ENCODE peak calls at places on chromosome 2, in six cellular contexts. T is thoracic aorta, E is SK-N-SH, G is suprapubic skin, U is GM12864, K is BJ. B is an unnamed sample.

GRCh38 chr2:162217596-162217995 is 25.6 kb downstream of the FAP start:
- DNase-seq in K (peak; percentile 26), U (no peak), G (no peak), T (no peak), E (peak; percentile 8), B (no peak)

GRCh38 chr2:65604246-65604645 is 171.8 kb upstream of the SPRED2 start:
- DNase-seq in T (no peak), K (no peak), E (no peak), G (no peak), U (no peak), B (no peak)

GRCh38 chr2:164792316-164793127 is 49.1 kb downstream of the COBLL1 start:
- DNase-seq in G (no peak), T (no peak), U (no peak), K (no peak), E (no peak), B (no peak)

GRCh38 chr2:219522111-219523030 is 8.1 kb downstream of the ASIC4 start:
- DNase-seq in T (no peak), E (no peak), U (no peak), G (no peak), K (peak; percentile 45), B (peak; percentile 79)

GRCh38 chr2:47119001-47119400 is 36.1 kb downstream of the STPG4 start:
- DNase-seq in G (no peak), U (no peak), K (peak; percentile 55), T (no peak), E (no peak), B (no peak)

GRCh38 chr2:122531803-122532344 is 776.4 kb downstream of the TSN start:
- DNase-seq in U (no peak), T (no peak), E (peak; percentile 28), K (no peak), G (no peak), B (peak; percentile 66)

GRCh38 chr2:32522770-32523169 is 105.1 kb upstream of the TTC27 start:
- DNase-seq in U (no peak), E (no peak), G (no peak), K (no peak), T (no peak), B (no peak)

GRCh38 chr2:178072383-178073301 is at the start of gene PDE11A:
- DNase-seq in K (peak; percentile 40), G (peak; percentile 80), E (peak; percentile 87), T (peak; percentile 63), U (no peak), B (peak; percentile 78)

GRCh38 chr2:55901322-55901721 is 22.3 kb downstream of the EFEMP1 start:
- DNase-seq in T (no peak), G (no peak), E (no peak), K (no peak), U (no peak), B (no peak)

GRCh38 chr2:217797661-217798069 is 205.1 kb downstream of the TNS1 start:
- DNase-seq in K (no peak), U (no peak), G (peak; percentile 73), T (peak; percentile 8), E (peak; percentile 13), B (no peak)

GRCh38 chr2:29731948-29732347 is 189.4 kb downstream of the ALK start:
- DNase-seq in G (no peak), T (no peak), K (no peak), U (no peak), E (no peak), B (no peak)

GRCh38 chr2:106863387-106863786 is 22.6 kb downstream of the ST6GAL2 start:
- DNase-seq in E (no peak), G (no peak), U (no peak), K (no peak), T (no peak), B (no peak)

GRCh38 chr2:31322376-31322775 is 88.4 kb downstream of the EHD3 start:
- DNase-seq in E (no peak), K (no peak), G (no peak), T (no peak), U (no peak), B (no peak)

GRCh38 chr2:37020887-37021796 is 54.8 kb upstream of the STRN start:
- DNase-seq in E (no peak), G (no peak), K (no peak), U (no peak), T (no peak), B (no peak)

GRCh38 chr2:12762976-12763375 is 46.2 kb downstream of the TRIB2 start:
- DNase-seq in T (no peak), E (no peak), U (no peak), G (no peak), K (no peak), B (no peak)

GRCh38 chr2:226644342-226644957 is 155.2 kb downstream of the IRS1 start:
- DNase-seq in U (no peak), K (no peak), G (no peak), T (no peak), E (no peak), B (no peak)

GRCh38 chr2:134435936-134436335 is 182.1 kb downstream of the MGAT5 start:
- DNase-seq in G (no peak), U (no peak), T (no peak), E (no peak), K (no peak), B (no peak)

GRCh38 chr2:71460595-71461303 is 7.4 kb downstream of the DYSF start:
- DNase-seq in K (no peak), E (peak; percentile 74), U (no peak), T (no peak), G (no peak), B (no peak)

GRCh38 chr2:8701980-8702379 is 20.1 kb downstream of the ID2 start:
- DNase-seq in K (no peak), T (no peak), G (no peak), E (no peak), U (no peak), B (no peak)

GRCh38 chr2:64327510-64328414 is 126.2 kb upstream of the LGALSL start:
- DNase-seq in U (no peak), T (no peak), E (peak; percentile 65), G (no peak), K (no peak), B (no peak)

GRCh38 chr2:192604295-192604694 is 409.6 kb upstream of the TMEFF2 start:
- DNase-seq in E (no peak), T (no peak), U (no peak), K (no peak), G (no peak), B (no peak)

GRCh38 chr2:23916727-23917458 is 10.0 kb downstream of the ATAD2B start:
- DNase-seq in U (no peak), K (no peak), G (no peak), T (no peak), E (peak; percentile 39), B (no peak)

GRCh38 chr2:11980809-11981208 is 234.4 kb downstream of the LPIN1 start:
- DNase-seq in U (no peak), K (no peak), E (no peak), G (no peak), T (no peak), B (no peak)

GRCh38 chr2:156892449-156893335 is 364.8 kb upstream of the GALNT5 start:
- DNase-seq in K (no peak), E (peak; percentile 0), T (no peak), U (peak; percentile 3), G (no peak), B (no peak)

GRCh38 chr2:148201075-148202004 is 180.4 kb downstream of the MBD5 start:
- DNase-seq in E (peak; percentile 22), G (no peak), T (no peak), U (peak; percentile 12), K (no peak), B (peak; percentile 60)

GRCh38 chr2:108594982-108595464 is 60.8 kb downstream of the LIMS1 start:
- DNase-seq in E (no peak), G (no peak), K (peak; percentile 87), T (no peak), U (no peak), B (no peak)

GRCh38 chr2:112701092-112701491 is 19.7 kb upstream of the NT5DC4 start:
- DNase-seq in K (no peak), T (no peak), G (peak; percentile 28), U (no peak), E (no peak), B (no peak)

GRCh38 chr2:20666364-20667150 is at the start of gene GDF7:
- DNase-seq in T (no peak), E (peak; percentile 93), U (no peak), K (no peak), G (no peak), B (no peak)

GRCh38 chr2:239225921-239226561 is 174.8 kb downstream of the HDAC4 start:
- DNase-seq in G (peak; percentile 64), U (no peak), T (no peak), K (peak; percentile 68), E (no peak), B (no peak)
- TF ChIP-seq CTCF in G (no peak), U (no peak), T (no peak), K (no peak), E (no peak), B (no peak)

GRCh38 chr2:99608092-99608491 is 118.3 kb upstream of the REV1 start:
- DNase-seq in E (no peak), G (no peak), T (no peak), K (no peak), U (no peak), B (no peak)
- TF ChIP-seq CTCF in E (no peak), G (no peak), T (no peak), K (no peak), U (no peak), B (no peak)

DNA sequence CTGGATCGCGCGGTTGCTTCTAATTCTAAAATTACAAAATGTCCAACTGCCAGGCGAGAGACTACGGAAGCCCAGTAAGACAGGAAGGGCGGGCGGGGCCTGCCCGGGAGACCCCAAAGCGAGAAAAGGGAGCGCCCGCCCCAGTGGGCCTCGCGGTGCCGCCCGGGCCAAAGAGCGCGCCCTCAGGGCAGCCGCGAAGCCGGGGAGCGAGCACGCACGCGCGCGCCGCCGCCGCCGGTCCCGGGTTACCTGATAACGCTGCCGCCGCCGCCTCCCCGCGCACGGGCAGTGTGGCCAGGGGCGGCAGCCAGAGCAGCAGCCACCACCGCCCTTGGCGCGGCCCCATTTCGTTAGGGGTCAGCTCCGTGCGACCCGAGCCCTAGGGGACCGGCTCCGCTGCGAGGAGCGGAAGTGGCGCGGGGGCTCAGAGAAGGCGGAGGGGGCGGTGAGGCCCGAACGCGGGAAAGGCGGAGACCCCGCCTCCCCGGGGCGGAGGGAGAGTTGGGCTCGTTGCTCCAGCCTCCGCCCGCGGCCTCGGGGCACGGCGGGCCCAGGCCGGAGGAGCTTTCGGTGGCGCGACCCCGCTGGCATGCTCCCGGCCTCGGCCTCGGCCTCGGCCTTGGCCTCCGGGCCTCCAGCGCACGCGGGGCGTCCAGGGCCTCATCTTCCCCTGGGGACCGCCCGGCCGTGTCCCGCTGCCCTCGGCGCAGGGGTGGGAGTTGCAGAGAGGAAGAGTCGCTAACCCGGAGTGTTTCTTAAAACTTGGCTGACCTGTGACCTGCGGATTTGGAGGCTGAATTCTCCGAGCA is at the start of gene NEMP2:
- DNase-seq in T (peak; percentile 3), U (peak; percentile 55), K (no peak), E (peak; percentile 93), G (peak; percentile 85), B (peak; percentile 78)
- TF ChIP-seq CTCF in T (no peak), U (no peak), K (no peak), E (no peak), G (no peak), B (no peak)

GRCh38 chr2:68901199-68901515 is 30.0 kb upstream of the BMP10 start:
- DNase-seq in G (no peak), T (no peak), U (no peak), E (no peak), K (no peak), B (no peak)
- TF ChIP-seq CTCF in G (no peak), T (no peak), U (peak; percentile 61), E (no peak), K (peak; percentile 15), B (no peak)

B was measured in glutamatergic neuron.